ENCODE peak calls at places on chromosome 6, in nine cellular contexts. J is CD8-positive, alpha-beta T cell; U is IMR-90; A is choroid plexus epithelial cell; S is naive thymus-derived CD4-positive, alpha-beta T cell; C is psoas muscle; W is tibial nerve; Y is fibroblast of lung; D is epithelial cell of esophagus. K is an unnamed sample.

GRCh38 chr6:115830895-115831294 is 229.8 kb downstream of the FRK start:
- DNase-seq in U (no peak), W (no peak), D (peak; percentile 17), S (no peak), C (no peak), J (no peak), Y (no peak), A (peak; percentile 1), K (no peak)

GRCh38 chr6:133746417-133746770 is 142.5 kb upstream of the TCF21 start:
- DNase-seq in C (no peak), D (no peak), Y (no peak), J (no peak), A (no peak), S (no peak), W (no peak), U (no peak), K (no peak)

GRCh38 chr6:31140643-31141042 is 1.8 kb upstream of the PSORS1C2 start:
- DNase-seq in W (no peak), A (no peak), Y (no peak), U (no peak), C (no peak), D (no peak), J (no peak), S (no peak), K (no peak)

GRCh38 chr6:116403205-116403604 is 32.5 kb downstream of the DSE start:
- DNase-seq in J (no peak), U (no peak), S (no peak), Y (no peak), W (no peak), C (no peak), A (no peak), D (no peak), K (no peak)

GRCh38 chr6:27081931-27082330 is 165.6 kb upstream of the PRSS16 start:
- DNase-seq in W (no peak), J (no peak), D (peak; percentile 64), S (no peak), C (no peak), U (no peak), A (no peak), Y (no peak), K (no peak)

GRCh38 chr6:2999005-2999620 is 581 bp upstream of the NQO2 start:
- DNase-seq in U (peak; percentile 78), S (no peak), C (peak; percentile 85), A (peak; percentile 88), W (peak; percentile 65), D (peak; percentile 91), J (no peak), Y (peak; percentile 91), K (no peak)

GRCh38 chr6:90157441-90157840 is 139.2 kb downstream of the BACH2 start:
- DNase-seq in S (no peak), Y (no peak), C (no peak), J (no peak), W (no peak), A (no peak), D (no peak), U (no peak), K (no peak)

GRCh38 chr6:56040271-56040670 is 164.9 kb upstream of the BMP5 start:
- DNase-seq in Y (peak; percentile 92), W (no peak), C (no peak), U (peak; percentile 77), J (no peak), D (peak; percentile 78), S (no peak), A (peak; percentile 86), K (peak; percentile 15)

GRCh38 chr6:166957805-166958076 is 1.4 kb upstream of the RNASET2 start:
- DNase-seq in Y (no peak), S (no peak), J (no peak), C (no peak), W (no peak), U (no peak), A (no peak), D (no peak), K (no peak)

GRCh38 chr6:166959906-166960608 is 3.7 kb upstream of the RNASET2 start:
- DNase-seq in Y (no peak), D (no peak), C (no peak), J (no peak), U (no peak), W (no peak), A (no peak), S (no peak), K (no peak)

GRCh38 chr6:166957087-166957804 is 896 bp upstream of the RNASET2 start:
- DNase-seq in A (peak; percentile 22), S (peak; percentile 65), Y (no peak), D (no peak), W (peak; percentile 26), J (peak; percentile 36), U (no peak), C (peak; percentile 54), K (no peak)

GRCh38 chr6:166960609-166960978 is 4.2 kb upstream of the RNASET2 start:
- DNase-seq in Y (no peak), C (no peak), J (no peak), S (no peak), W (no peak), D (no peak), A (no peak), U (no peak), K (no peak)

DNA sequence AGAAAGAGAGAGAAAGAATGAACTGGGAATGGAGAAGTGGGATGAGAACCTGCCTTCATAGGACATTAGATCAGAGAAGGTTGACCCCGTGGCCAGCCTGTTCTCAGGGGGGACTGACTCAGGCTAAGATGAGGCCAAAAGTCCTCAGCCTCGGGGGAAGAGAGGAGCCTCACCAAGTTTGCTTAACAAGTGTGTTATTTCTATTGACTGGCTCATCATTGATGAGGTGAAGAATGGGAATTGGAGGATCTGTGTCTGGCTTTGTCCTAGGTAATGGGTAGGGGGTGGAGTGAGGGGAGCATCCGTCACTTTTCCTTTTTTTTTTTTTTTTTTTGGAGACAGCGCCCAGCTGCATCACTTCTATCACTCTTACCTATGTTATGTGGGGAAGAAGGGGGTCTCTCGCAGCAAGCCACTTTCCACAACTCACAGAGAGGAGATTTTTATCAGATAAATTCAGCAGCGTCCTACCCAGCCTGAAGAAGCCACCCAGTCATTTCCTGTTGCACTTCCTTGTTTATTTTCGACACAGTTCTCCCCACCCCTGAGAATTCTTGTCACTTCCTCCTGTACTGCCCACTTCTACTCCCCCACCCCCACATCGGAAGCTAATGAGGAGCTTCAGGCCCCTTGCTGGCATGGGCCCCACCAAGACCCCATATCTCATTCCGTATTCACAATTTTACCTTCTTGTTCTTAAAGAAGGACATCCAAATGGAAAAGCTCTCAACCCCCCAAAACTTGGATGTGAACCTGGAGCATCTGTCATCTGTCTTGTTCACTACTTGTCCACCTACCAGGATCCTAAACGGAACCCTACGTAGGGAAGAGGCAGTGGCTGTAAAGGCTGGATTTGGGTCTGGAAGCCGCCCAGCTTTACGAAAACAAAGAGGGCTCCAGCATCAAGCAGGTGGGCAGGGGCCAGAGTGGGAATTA is 2.8 kb upstream of the RNASET2 start:
- DNase-seq in Y (no peak), J (peak; percentile 39), C (no peak), D (no peak), U (no peak), S (peak; percentile 59), W (no peak), A (no peak), K (no peak)
- H3K4me3 ChIP-seq in Y (no peak overlapping the region), J (peak overlapping the region; percentile 32), C (no peak overlapping the region), D (no peak overlapping the region), U (no peak overlapping the region), S (peak overlapping the region; percentile 47), W (no peak overlapping the region), A (no peak overlapping the region), K (no peak overlapping the region)

DNA sequence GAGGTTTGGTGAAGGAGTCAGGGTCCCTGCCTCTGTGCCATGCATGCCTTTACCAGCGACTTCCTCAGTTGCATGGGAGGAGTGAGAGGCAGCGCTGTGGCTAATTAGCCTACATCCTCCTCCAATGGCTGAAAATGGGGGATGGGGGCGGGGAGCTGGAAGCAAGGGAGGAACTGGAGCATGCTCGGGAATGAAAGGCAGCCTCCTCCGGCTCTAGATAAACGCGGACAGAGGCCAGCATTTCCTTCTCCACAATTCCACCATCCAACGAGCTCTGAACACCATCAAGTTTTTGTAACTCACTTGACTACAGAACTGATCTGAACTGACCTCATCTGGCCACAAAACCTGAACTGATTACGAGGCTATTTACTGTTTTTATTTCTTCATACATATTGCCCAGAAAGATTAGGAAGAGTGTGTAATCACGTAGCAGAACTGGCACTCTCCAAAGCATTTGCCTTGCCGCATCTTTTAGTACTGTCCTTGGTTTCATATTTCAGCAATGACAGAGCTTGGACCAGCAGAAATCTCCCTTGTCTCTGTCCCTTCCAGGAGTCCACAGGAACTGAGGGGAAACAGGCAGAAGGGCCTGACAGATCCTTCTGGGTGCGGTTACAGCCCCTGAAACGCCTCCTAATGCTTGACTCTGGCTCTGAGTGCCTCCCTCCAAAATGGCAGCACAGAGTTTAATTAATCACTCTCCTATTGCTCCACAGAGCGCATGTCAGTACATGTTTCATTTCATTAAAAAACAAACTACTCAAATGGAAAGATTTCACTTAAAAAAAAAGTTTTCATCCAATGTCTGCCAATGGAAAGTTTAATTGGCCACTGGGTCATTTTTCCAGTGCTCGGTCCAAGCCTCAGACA is 58.2 kb upstream of the TRAF3IP2 start:
- DNase-seq in Y (peak; percentile 50), W (no peak), J (no peak), A (peak; percentile 62), C (peak; percentile 66), S (no peak), D (no peak), U (peak; percentile 38), K (no peak)
- H3K4me3 ChIP-seq in Y (no peak overlapping the region), W (no peak overlapping the region), J (no peak overlapping the region), A (no peak overlapping the region), C (peak overlapping the region; percentile 55), S (no peak overlapping the region), D (no peak overlapping the region), U (peak overlapping the region; percentile 23), K (no peak overlapping the region)

DNA sequence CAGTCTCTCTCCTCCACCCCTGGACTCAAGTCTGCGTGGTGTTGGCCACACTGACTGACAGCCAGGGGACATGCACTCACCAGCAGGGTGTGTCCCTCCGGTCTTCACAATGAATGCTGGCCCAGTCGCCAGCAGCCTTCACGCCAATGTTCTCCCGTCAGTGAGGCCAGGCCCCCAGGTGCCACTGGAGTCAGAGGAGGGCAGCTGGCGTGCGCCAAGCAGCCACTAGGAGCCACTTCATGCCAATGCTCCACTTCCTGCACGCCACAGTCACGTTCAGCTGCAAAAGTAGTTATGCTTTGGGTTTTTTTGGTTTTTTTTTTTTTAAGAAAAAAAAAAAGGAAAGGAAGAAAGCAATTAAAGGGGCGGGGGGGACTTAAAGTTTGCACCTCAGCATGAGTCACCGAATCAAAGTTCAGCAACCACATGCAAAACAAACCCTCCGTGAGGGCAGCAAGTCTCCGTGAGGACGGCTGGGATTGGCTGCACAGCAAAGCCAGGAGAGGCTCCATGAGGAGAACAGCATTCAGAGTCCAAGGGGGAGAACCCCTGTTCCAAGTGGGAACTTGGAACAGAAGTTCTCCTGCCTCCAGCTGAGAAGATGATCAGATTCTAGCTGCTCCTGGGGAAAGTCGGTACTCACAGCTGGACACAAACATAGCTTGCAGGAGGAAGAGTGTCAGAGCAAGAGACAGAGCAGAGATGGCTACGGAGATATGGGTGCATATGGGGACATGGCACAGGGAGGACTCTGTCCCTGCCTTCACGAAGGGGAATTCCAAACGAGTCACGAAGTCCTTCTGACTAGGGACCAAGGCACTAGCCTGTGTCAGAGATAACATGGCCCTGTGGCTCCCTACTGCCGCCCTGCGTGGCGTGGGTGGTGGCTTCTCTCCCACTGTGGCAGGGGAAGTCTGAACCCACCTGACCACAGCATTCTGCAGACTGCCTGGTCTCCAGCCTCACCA is at the start of gene ZC3H12D:
- DNase-seq in J (peak; percentile 68), W (no peak), U (peak; percentile 33), C (peak; percentile 61), D (no peak), S (peak; percentile 75), A (peak; percentile 86), Y (peak; percentile 60), K (no peak)
- H3K4me3 ChIP-seq in J (peak within 1 kb of the TSS; percentile 45), W (no peak within 1 kb of the TSS), U (no peak within 1 kb of the TSS), C (peak within 1 kb of the TSS; percentile 28), D (no peak within 1 kb of the TSS), S (peak within 1 kb of the TSS; percentile 57), A (peak within 1 kb of the TSS; percentile 19), Y (no peak within 1 kb of the TSS), K (no peak within 1 kb of the TSS)

GRCh38 chr6:12066297-12066696 is 54.2 kb downstream of the HIVEP1 start:
- DNase-seq in C (no peak), J (no peak), D (no peak), Y (peak; percentile 47), U (peak; percentile 19), S (no peak), W (no peak), A (peak; percentile 21), K (no peak)
- H3K4me3 ChIP-seq in C (no peak overlapping the region), J (no peak overlapping the region), D (no peak overlapping the region), Y (no peak overlapping the region), U (no peak overlapping the region), S (no peak overlapping the region), W (no peak overlapping the region), A (no peak overlapping the region), K (no peak overlapping the region)

K was measured in MM.1S.